ENCODE peak calls at places on chromosomes 2 and 18, in six cellular contexts. One of them, this sample, is unnamed.

GRCh38 chr18:3256693-3257626 is 5.0 kb upstream of the MYL12B start:
- DNase-seq in AG08396: peak; percentile 61
- DNase-seq in HEK293T: no peak
- DNase-seq in midbrain: no peak
- DNase-seq in neural progenitor cell: no peak
- DNase-seq in PC-9: peak; percentile 47
- DNase-seq in this sample: peak; percentile 25

GRCh38 chr2:205967391-205968075 is 118.4 kb downstream of the INO80D start:
- DNase-seq in PC-9: no peak
- DNase-seq in neural progenitor cell: no peak
- DNase-seq in HEK293T: no peak
- DNase-seq in midbrain: no peak
- DNase-seq in AG08396: no peak
- DNase-seq in this sample: peak; percentile 57

GRCh38 chr2:217821536-217822147 is 181.2 kb downstream of the TNS1 start:
- DNase-seq in AG08396: no peak
- DNase-seq in midbrain: no peak
- DNase-seq in HEK293T: no peak
- DNase-seq in neural progenitor cell: no peak
- DNase-seq in PC-9: no peak
- DNase-seq in this sample: no peak

GRCh38 chr18:70499218-70499691 is 210.4 kb downstream of the SOCS6 start:
- DNase-seq in HEK293T: no peak
- DNase-seq in PC-9: no peak
- DNase-seq in midbrain: no peak
- DNase-seq in neural progenitor cell: no peak
- DNase-seq in AG08396: no peak
- DNase-seq in this sample: no peak

GRCh38 chr2:237434916-237435315 is 21.0 kb upstream of the COL6A3 start:
- DNase-seq in PC-9: no peak
- DNase-seq in AG08396: no peak
- DNase-seq in midbrain: no peak
- DNase-seq in HEK293T: no peak
- DNase-seq in neural progenitor cell: no peak
- DNase-seq in this sample: no peak

GRCh38 chr18:44036500-44036899 is 644.2 kb upstream of the SETBP1 start:
- DNase-seq in neural progenitor cell: peak; percentile 13
- DNase-seq in HEK293T: no peak
- DNase-seq in AG08396: no peak
- DNase-seq in PC-9: no peak
- DNase-seq in midbrain: peak; percentile 1
- DNase-seq in this sample: no peak

GRCh38 chr2:183564726-183565125 is 440.5 kb downstream of the NUP35 start:
- DNase-seq in AG08396: no peak
- DNase-seq in PC-9: no peak
- DNase-seq in neural progenitor cell: no peak
- DNase-seq in midbrain: no peak
- DNase-seq in HEK293T: no peak
- DNase-seq in this sample: no peak

GRCh38 chr2:46273225-46273863 is 23.9 kb upstream of the EPAS1 start:
- DNase-seq in neural progenitor cell: no peak
- DNase-seq in PC-9: no peak
- DNase-seq in AG08396: no peak
- DNase-seq in HEK293T: no peak
- DNase-seq in midbrain: no peak
- DNase-seq in this sample: no peak

GRCh38 chr2:43803113-43803512 is 29.3 kb downstream of the DYNC2LI1 start:
- DNase-seq in AG08396: no peak
- DNase-seq in neural progenitor cell: no peak
- DNase-seq in PC-9: no peak
- DNase-seq in midbrain: no peak
- DNase-seq in HEK293T: no peak
- DNase-seq in this sample: no peak